ENCODE peak calls at places on chromosomes 7 and 10, in four cellular contexts. Q, B, X and C are unnamed samples.

GRCh38 chr7:121901026-121901425 is 28.1 kb downstream of the PTPRZ1 start:
- DNase-seq in X (no peak), Q (no peak), B (no peak), C (no peak)

GRCh38 chr10:100662067-100662466 is 83.3 kb upstream of the PAX2 start:
- DNase-seq in Q (peak), B (no peak), X (no peak), C (no peak)

GRCh38 chr7:82211333-82211732 is 232.2 kb downstream of the CACNA2D1 start:
- DNase-seq in X (no peak), Q (no peak), B (no peak), C (no peak)

GRCh38 chr10:103192089-103192450 is 1.0 kb downstream of the NT5C2 start:
- DNase-seq in X (no peak), B (no peak), Q (no peak), C (no peak)

GRCh38 chr7:27917774-27918314 is 177.9 kb downstream of the TAX1BP1 start:
- DNase-seq in Q (no peak), B (no peak), X (no peak), C (no peak)

GRCh38 chr7:18530224-18531179 is 35.0 kb downstream of the HDAC9 start:
- DNase-seq in B (no peak), Q (no peak), X (no peak), C (no peak)

GRCh38 chr10:110828525-110828924 is 43.2 kb upstream of the PDCD4 start:
- DNase-seq in Q (no peak), X (no peak), B (no peak), C (no peak)

GRCh38 chr10:61835069-61835908 is 66.2 kb upstream of the ARID5B start:
- DNase-seq in B (peak), Q (no peak), X (peak), C (no peak)

GRCh38 chr7:101099969-101100781 is 14.9 kb downstream of the TRIM56 start:
- DNase-seq in X (no peak), Q (peak), B (peak), C (peak)

GRCh38 chr7:142614116-142614515 is 135.2 kb upstream of the PRSS1 start:
- DNase-seq in X (no peak), B (no peak), Q (no peak), C (no peak)

GRCh38 chr10:63169063-63169462 is 35.9 kb downstream of the NRBF2 start:
- DNase-seq in B (no peak), Q (no peak), X (no peak), C (no peak)

GRCh38 chr10:101136007-101136707 is 5.1 kb downstream of the TLX1 start:
- DNase-seq in X (no peak), B (no peak), Q (no peak), C (peak)

GRCh38 chr7:26265499-26266075 is 26.1 kb upstream of the SNX10 start:
- DNase-seq in B (no peak), X (no peak), Q (no peak), C (no peak)

GRCh38 chr10:86319626-86320025 is 47.0 kb downstream of the GRID1 start:
- DNase-seq in Q (peak), X (no peak), B (no peak), C (peak)

GRCh38 chr7:20330176-20330796 is 414 bp upstream of the ITGB8 start:
- DNase-seq in X (no peak), B (peak), Q (peak), C (peak)

GRCh38 chr10:60200012-60200681 is 189.5 kb downstream of the ANK3 start:
- DNase-seq in B (no peak), X (no peak), Q (no peak), C (no peak)

GRCh38 chr10:74177140-74177677 is 26.2 kb downstream of the ADK start:
- DNase-seq in B (no peak), Q (peak), X (no peak), C (peak)

DNA sequence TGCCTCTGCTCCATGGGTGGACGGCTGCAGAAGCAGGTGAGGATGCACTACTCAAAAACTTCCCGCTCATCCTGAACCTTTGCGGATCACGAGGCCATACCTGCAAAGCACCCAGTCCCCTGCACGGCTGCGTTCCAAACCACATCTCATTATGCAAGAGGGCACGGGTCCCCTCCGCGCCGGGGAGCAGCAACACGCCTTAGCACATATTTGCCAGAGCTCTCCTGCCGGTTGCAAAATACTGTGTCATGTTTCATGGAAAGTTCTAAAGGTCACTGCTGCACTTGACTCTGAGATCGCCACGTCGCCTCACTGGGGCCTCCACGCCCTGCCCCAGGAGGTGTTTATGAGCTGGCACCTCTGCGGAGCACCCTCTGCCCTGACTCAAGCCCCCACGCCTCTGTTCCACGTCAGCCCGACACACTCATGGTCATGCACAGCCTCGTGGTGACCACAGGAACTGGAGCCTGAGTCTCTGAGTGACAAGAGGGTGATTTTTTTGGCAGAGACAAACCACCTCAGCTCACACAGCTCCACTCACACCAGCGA is 131.8 kb downstream of the PRKAG2 start:
- DNase-seq in Q (no peak), X (no peak), B (peak), C (peak)
- TF ChIP-seq POLR2A in Q (no peak), X (no peak), B (no peak), C (no peak)

GRCh38 chr10:90579602-90580242 is 278.1 kb downstream of the HTR7 start:
- DNase-seq in X (no peak), B (no peak), Q (no peak), C (no peak)
- TF ChIP-seq CTCF in X (no peak), B (no peak), Q (no peak), C (no peak)

GRCh38 chr10:113854019-113854756 is at the start of the genes DCLRE1A and NHLRC2:
- DNase-seq in B (peak), X (no peak), Q (peak), C (peak)
- TF ChIP-seq POLR2AphosphoS5 in B (no peak), X (peak), Q (peak), C (peak)

DNA sequence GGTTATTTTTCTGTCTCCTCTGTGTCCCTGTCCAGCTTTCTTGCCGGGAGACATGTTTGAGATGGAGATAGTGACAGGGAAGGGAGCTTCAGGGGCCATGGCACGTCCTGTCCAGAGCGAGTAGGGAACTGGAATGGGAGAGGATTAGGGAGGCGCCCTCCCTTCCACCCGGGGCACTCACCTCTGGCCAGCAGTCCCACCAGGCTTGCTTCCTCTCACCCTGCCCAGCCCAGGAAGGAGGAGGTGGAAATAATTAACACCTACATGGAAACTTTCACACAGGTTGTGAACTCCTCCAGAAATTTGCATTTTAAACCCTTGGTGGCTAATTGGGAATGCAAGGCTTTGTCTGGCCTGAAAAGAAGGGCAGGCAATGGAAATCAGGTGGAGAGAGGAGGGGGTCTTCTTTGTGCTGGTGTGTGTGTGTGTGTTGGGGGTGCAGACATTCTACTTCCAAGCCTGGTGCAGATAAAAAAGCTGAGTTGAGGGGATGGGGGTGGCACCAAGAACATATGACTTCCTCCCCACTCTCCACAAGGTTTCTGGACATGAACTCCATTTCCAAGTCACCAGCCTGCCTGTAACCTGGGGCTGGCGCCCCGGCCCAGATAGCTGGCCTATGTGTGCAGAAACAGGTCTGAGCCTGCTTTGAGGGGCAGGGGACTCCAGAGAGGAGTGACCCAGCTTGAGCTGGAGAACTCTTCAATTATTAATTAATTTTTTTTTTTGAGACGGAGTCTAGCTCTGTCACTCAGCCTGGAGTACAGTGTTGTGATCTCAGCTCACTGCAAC is 199.4 kb downstream of the CYP26A1 start:
- DNase-seq in B (no peak), X (no peak), Q (no peak), C (peak)
- TF ChIP-seq POLR2A in B (no peak), X (no peak), Q (no peak), C (no peak)

GRCh38 chr10:92575961-92576360 is 2.1 kb upstream of the IDE start:
- DNase-seq in X (no peak), B (no peak), Q (no peak), C (no peak)

GRCh38 chr10:92573798-92574544 is at the start of gene IDE:
- DNase-seq in Q (peak), B (peak), X (peak), C (peak)

GRCh38 chr10:92572362-92573090 is 1.4 kb downstream of the IDE start:
- DNase-seq in B (no peak), X (no peak), Q (no peak), C (no peak)

GRCh38 chr10:92573091-92573797 is 649 bp downstream of the IDE start:
- DNase-seq in Q (peak), B (peak), X (no peak), C (no peak)

GRCh38 chr10:92574545-92575377 is 868 bp upstream of the IDE start:
- DNase-seq in X (no peak), B (no peak), Q (no peak), C (no peak)
- TF ChIP-seq CTCF in X (peak), B (no peak), Q (peak), C (no peak)

GRCh38 chr10:96124230-96125141 is 5.6 kb upstream of the ZNF518A start:
- DNase-seq in X (no peak), Q (peak), B (peak), C (peak)

GRCh38 chr10:96125142-96125515 is 5.0 kb upstream of the ZNF518A start:
- DNase-seq in B (no peak), Q (no peak), X (no peak), C (no peak)

GRCh38 chr10:96129387-96130325 is at the start of gene ZNF518A:
- DNase-seq in B (peak), X (peak), Q (peak), C (peak)

GRCh38 chr10:96133135-96133534 is 3.0 kb downstream of the ZNF518A start:
- DNase-seq in Q (no peak), B (no peak), X (no peak), C (no peak)

DNA sequence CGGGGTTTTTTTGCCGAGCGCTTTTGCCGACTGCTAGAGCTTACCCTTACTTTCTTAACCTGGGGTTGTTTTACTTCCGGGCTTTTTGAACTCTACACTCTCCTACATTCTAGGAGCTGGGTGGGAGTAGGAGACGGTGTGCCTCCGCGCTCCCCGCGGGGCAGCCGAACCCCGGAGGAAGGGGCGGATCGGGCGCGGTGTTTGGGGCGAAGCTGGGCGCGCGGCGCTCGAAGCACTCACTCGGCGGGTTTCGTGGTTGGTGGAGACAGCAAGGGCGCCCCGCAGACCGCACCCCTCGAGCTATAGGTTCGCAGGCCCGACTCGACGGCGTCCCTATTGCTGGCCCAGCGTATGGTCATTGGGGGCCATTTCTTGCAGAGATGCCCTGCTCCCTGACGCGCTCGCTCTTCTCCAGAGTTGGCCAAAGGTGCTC is 245 bp downstream of the ZNF518A start:
- DNase-seq in X (no peak), Q (peak), B (peak), C (peak)
- TF ChIP-seq POLR2AphosphoS5 in X (peak), Q (peak), B (no peak), C (no peak)

DNA sequence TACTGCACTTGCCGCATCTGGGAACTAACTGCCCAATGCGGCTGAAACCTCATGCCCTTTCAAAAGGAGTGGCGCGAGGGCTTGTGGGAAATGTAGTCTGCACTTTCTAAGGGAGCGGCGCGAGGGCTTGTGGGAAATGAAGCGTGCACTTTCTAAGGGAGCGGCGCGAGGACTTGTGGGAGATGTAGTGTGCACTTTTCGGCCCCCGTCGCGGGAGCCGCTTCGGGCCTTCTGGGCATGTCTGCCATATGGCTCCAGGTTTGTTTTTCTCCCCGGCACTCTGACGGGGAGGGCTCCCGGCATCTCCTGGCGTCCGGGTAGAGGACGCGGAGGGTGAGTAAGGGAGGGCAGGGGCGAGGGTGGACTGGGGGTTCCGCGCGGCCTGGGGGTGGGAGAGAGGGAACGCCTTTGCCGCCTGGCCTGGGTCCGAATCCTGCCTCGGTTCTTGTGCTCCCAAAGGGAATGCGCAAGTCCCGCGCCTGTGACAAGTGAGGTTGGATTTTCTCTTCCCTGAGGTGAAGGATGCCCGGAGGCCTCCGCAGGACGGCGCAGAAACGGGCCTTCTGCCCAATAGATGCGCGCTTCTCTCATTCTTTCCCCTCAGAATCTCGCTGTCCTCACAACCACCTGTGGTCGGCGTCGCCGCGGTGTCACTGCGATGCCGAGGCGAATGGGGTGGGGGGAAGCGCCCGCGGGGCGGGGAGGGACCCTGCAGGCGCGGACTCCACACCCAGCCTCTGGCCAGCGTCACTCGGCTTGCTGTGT is at the start of gene ZNF37A:
- DNase-seq in X (peak), B (peak), Q (peak), C (peak)
- TF ChIP-seq POLR2A in X (peak), B (no peak), Q (no peak), C (peak)

DNA sequence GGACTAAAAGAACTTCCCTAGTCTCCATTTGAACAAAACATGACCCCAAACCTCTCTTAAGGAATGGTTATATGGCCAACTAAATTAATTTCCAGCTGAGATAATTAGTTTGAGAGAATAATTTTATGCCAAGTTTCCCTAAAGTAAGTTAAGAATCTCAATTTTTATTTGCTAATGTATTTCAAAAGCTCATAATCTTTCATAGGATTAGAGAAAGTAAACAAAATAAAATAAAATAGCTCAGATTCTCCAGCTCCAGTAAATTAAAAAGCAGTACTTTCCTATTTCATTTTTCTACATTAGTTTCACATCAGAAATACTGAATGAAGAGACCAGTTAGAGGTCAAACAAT is 44.4 kb downstream of the ENO4 start:
- DNase-seq in X (no peak), Q (no peak), B (no peak), C (no peak)
- TF ChIP-seq CTCF in X (no peak), Q (no peak), B (no peak), C (no peak)

GRCh38 chr7:130921391-130922180 is 187.6 kb upstream of the KLF14 start:
- DNase-seq in X (no peak), Q (no peak), B (peak), C (no peak)
- TF ChIP-seq POLR2AphosphoS5 in X (peak), Q (no peak), B (peak), C (peak)

GRCh38 chr10:79316671-79317431 is 30.4 kb upstream of the PPIF start:
- DNase-seq in X (peak), B (no peak), Q (peak), C (no peak)
- TF ChIP-seq POLR2A in X (peak), B (no peak), Q (no peak), C (no peak)